ENCODE peak calls at places on chromosomes 13 and 19, in seven cellular contexts. Y is neural progenitor cell, F is fibroblast of lung, H is left lung, R is tibial nerve, X is cardiac muscle cell, A is Panc1. K is an unnamed sample.

GRCh38 chr19:34667349-34668076 is 9.4 kb downstream of the SCGB2B2 start:
- DNase-seq in Y (no peak), F (peak), H (no peak), R (no peak), X (peak), A (no peak), K (peak)

GRCh38 chr13:79297128-79297527 is 108.9 kb downstream of the RBM26 start:
- DNase-seq in Y (no peak), F (no peak), H (no peak), R (no peak), X (no peak), A (no peak), K (no peak)

GRCh38 chr19:49746206-49746958 is 16.7 kb downstream of the TSKS start:
- DNase-seq in Y (peak), F (peak), H (peak), R (no peak), X (peak), A (no peak), K (peak)

GRCh38 chr13:32354040-32354439 is 38.7 kb downstream of the BRCA2 start:
- DNase-seq in Y (no peak), F (no peak), H (no peak), R (no peak), X (no peak), A (no peak), K (no peak)

GRCh38 chr13:101303512-101303911 is 112.8 kb downstream of the NALCN start:
- DNase-seq in Y (no peak), F (no peak), H (no peak), R (no peak), X (no peak), A (no peak), K (no peak)

GRCh38 chr13:40613192-40613818 is 53.1 kb downstream of the FOXO1 start:
- DNase-seq in Y (no peak), F (no peak), H (no peak), R (no peak), X (no peak), A (no peak), K (no peak)

GRCh38 chr13:52450793-52451116 is 321 bp upstream of the VPS36 start:
- DNase-seq in Y (no peak), F (no peak), H (no peak), R (no peak), X (no peak), A (no peak), K (no peak)

GRCh38 chr13:106573855-106574254 is 5.9 kb upstream of the ARGLU1 start:
- DNase-seq in Y (no peak), F (peak), H (peak), R (peak), X (peak), A (no peak), K (no peak)

GRCh38 chr13:24221007-24221406 is 60.5 kb downstream of the SPATA13 start:
- DNase-seq in Y (no peak), F (no peak), H (no peak), R (no peak), X (no peak), A (no peak), K (no peak)

GRCh38 chr13:99217461-99218101 is 16.9 kb downstream of the UBAC2 start:
- DNase-seq in Y (no peak), F (no peak), H (no peak), R (no peak), X (no peak), A (no peak), K (no peak)

GRCh38 chr19:34316741-34317241 is 48.2 kb upstream of the GPI start:
- DNase-seq in Y (no peak), F (peak), H (no peak), R (no peak), X (no peak), A (no peak), K (peak)

GRCh38 chr13:21458457-21458815 is 667 bp downstream of the ZDHHC20 start:
- DNase-seq in Y (peak), F (no peak), H (peak), R (no peak), X (no peak), A (no peak), K (peak)

DNA sequence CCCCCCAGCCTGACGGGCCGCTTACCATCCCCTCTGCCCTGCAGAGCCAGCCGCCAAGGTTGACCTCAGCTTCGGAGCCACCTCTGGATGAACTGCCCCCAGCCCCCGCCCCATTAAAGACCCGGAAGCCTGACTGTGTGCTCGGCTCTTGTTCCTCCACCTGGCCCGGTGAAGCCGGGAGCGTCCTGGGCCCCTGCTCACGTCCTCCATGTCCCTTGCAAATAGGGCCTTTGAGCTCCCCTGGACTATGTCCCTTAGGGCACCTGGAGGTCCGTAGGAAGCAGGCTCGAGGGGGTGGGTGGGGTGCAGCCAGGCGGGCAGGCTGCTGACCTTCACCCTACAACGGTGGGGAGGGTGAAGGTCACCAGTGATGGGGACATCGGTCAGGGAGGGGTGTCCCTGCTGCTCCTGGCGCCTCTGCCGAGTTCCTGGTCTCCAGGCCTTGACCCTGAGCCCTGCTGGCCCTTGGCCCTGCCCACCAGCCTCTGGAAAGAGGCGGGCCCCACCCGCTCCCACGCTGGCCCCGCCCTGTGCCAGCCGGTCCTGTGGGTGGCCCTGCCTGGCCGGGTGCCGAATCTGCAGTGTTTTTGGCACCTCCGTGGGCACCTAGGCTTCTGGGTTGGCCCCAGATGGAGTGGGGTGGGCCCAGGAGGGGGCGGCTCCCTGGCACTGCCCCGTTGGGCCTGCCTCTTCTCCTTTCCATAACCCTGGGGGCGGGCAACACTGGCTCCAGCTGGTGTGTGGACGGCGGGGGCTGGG is 3.3 kb downstream of the ATP5F1D start:
- DNase-seq in Y (no peak), F (no peak), H (peak), R (no peak), X (no peak), A (no peak), K (no peak)
- TF ChIP-seq CTCF in Y (no peak), F (no peak), H (no peak), R (no peak), X (no peak), A (peak), K (no peak)

DNA sequence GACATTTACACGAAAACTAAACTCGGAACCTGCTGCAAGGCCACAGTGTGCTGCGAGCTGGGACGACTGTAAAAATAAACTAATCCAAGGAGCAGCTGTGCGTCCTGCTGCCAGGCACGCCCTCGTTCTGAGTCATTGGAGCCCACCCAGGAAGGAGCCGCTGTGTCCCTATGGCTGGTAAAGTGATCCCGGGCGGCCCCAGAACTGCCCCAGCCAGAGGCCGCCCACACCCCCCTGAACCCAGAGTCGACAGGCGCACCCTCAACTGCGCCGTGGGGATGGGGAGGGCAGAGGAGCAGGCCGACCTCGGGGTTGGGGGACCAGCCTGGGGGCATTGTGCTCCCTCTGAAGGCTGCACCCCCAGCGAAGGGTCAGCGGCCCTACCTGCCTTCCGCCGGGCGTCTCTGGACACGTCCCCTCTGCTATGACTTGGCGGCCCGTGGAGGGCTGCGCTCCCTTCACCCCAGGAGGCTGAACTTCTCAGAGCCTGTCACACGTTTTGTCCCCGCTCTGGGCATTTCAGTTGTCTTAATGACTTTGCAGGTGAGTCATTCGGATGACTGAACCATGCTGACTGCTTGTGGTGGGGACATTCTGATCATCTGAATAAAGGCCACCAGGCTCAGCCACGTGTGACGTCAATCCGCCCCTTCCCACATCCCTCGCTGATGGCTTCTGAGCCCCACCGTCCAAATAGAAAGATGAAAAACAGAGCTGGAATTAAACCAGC is 42.7 kb downstream of the ADPRHL1 start:
- DNase-seq in Y (no peak), F (peak), H (peak), R (no peak), X (no peak), A (peak), K (peak)
- H3K4me3 ChIP-seq in Y (no peak), F (peak), H (no peak), R (no peak), X (no peak), A (no peak), K (peak)

DNA sequence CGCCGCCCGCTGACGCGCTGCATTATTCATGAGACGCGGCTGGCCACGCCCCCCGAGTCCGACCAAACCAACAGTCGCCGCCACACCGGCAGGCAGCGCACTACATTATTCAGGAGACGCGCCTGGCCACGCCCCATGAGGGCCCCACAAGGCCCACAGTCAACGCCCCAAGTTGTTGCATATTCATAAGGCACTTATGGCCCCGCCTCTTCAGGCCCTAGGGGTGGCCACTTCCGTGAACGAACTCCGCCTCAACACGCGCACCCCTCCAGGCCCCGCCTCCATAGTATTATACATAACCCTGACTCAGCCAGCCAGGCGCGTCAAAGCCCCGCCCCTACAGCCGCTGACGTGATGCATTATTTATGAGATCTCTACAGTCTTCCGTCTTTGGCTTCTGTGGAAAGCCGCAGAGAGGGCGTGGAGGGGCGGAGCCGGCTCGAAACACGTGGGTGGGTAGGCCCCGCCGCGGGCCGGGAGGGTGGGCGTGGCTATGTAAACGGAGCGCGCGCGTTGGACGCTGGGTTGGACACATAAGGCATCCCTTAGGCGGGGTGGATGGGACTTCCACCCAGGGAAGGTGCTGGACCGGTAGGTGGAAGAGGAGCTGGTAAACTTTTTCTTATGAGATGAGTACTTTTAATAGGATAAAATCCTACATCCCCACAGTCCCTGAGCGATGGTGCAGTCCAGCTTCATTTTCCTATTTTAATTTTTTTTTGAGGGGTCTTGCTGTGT is 423 bp upstream of the ELL start:
- DNase-seq in Y (peak), F (peak), H (peak), R (peak), X (peak), A (peak), K (peak)
- TF ChIP-seq CTCF in Y (no peak), F (no peak), H (peak), R (peak), X (peak), A (no peak), K (peak)

DNA sequence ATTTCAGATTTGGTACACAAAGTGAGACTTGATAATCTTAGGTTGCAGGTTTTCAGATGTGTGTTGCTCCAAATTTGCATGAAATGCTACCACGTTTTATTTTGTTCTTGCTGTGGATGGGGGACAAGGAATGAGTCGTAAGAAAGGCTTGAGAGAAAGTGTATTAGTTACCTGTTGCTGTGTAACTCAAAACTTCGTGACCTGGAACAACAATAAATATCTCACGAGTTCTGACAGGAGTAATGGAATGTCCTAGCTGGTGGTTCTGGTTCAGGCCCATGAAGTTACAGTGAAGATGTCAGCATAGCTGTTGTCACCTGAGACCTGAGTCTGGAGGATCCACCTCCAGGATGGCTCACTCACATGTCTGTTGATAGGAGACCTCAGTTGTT is 1.2 kb downstream of the ZNF8 start:
- DNase-seq in Y (no peak), F (no peak), H (no peak), R (no peak), X (no peak), A (no peak), K (peak)
- H3K4me3 ChIP-seq in Y (peak), F (peak), H (peak), R (peak), X (peak), A (peak), K (peak)

DNA sequence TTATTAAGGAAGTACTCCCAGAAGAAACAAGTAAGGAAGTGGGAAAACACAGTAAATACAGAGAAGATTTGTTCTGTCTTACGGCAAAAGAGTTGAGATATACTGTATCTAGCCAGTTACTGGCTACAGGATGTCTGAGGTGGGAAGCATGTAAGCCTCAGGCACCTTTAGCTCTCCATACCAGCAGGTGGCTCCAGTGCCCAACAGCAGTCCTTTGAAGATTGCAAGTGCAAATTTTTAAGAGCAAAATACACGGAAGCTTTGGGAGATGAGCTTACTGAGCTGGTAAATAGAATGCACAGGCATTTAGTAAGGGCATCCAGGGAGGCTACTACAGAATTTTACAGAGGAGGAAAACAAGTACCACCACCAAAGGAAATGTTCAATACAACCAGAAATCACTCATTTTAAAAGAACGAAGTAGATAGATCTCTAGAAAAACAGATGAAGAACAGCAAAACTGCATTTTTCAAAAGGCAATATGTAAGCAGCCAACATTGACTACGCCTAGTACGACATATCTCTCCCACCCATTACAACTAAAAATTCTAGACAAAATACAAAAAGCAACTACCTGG is 57.9 kb upstream of the VSTM2B start:
- DNase-seq in Y (peak), F (no peak), H (no peak), R (no peak), X (peak), A (no peak), K (peak)
- TF ChIP-seq CTCF in Y (peak), F (no peak), H (no peak), R (no peak), X (peak), A (peak), K (no peak)

GRCh38 chr13:35954207-35954560 is 177.0 kb downstream of the DCLK1 start:
- DNase-seq in Y (no peak), F (no peak), H (no peak), R (no peak), X (no peak), A (no peak), K (no peak)

GRCh38 chr13:35957174-35957867 is 173.9 kb downstream of the DCLK1 start:
- DNase-seq in Y (no peak), F (peak), H (no peak), R (no peak), X (no peak), A (no peak), K (no peak)

GRCh38 chr13:35956074-35956473 is 175.1 kb downstream of the DCLK1 start:
- DNase-seq in Y (no peak), F (no peak), H (no peak), R (no peak), X (no peak), A (no peak), K (no peak)

GRCh38 chr13:35957996-35958395 is 173.2 kb downstream of the DCLK1 start:
- DNase-seq in Y (no peak), F (no peak), H (no peak), R (no peak), X (no peak), A (no peak), K (no peak)

GRCh38 chr13:35953537-35954206 is 177.5 kb downstream of the DCLK1 start:
- DNase-seq in Y (peak), F (peak), H (peak), R (peak), X (peak), A (no peak), K (peak)
- H3K4me3 ChIP-seq in Y (no peak), F (peak), H (no peak), R (no peak), X (no peak), A (no peak), K (peak)

GRCh38 chr13:62209539-62209938 is 793.9 kb upstream of the PCDH20 start:
- DNase-seq in Y (no peak), F (peak), H (no peak), R (no peak), X (no peak), A (no peak), K (no peak)
- TF ChIP-seq CTCF in Y (no peak), F (no peak), H (no peak), R (no peak), X (no peak), A (no peak), K (no peak)

DNA sequence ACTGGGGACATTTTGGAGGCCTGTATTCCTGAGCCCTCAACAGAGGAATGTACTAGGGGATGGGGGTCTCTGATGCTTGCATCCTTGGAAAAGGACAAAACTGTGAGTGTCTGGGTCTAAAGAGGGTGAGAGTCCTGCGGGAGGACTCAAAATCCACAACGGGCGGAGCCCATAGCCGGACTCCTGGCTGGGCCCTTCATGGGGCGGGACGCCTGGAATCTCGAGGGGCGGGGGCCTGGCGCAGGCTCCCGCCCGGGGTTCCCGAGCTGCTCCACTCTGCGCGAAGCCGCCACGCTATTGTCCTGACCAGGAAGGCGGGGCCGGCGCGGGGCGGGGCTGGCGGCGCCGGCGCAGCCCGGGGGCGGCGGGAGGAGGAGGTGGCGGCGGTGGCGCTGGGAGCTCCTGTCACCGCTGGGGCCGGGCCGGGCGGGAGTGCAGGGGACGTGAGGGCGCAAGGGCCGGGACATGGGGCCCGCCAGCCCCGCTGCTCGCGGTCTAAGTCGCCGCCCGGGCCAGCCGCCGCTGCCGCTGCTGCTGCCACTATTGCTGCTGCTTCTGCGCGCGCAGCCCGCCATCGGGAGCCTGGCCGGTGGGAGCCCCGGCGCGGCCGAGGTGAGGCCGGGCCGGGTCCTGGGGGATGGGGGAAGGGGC is at the start of gene APLP1:
- DNase-seq in Y (peak), F (no peak), H (peak), R (no peak), X (peak), A (no peak), K (no peak)
- H3K4me3 ChIP-seq in Y (peak), F (peak), H (peak), R (peak), X (peak), A (peak), K (peak)

DNA sequence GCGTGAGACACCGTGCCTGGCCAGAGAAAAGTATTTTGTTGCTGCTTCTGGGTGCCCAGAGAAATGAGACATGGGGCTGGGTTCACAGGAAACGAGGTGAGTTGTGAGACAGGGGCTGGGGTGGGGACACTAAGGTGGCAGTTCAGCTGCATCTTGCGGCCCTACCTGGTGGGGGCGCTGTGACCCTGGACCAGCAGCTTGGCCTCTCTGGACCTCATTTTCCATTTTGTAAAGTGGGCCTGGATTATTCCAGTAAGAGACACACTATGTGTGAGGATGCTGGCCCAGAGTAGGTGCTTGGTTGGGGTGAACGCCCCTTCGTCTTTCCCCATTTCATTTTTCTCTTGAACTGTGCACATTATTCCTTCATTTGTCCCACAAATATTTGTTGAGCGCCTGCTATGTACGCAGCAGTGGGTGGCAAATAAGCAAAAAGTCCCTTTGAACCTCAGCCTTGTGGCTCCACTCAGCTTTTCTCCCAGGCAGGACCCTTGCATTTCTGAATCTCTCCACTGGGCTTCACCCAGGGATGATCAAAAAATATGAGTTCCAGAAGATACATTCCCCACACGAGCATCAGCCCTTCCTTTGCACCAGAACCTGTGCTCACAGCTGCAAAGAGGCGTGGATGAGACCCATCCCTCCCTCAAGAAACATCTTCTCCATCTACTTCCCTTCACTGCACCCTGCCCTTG is 26.6 kb upstream of the OR10H1 start:
- DNase-seq in Y (no peak), F (no peak), H (no peak), R (no peak), X (no peak), A (no peak), K (no peak)
- TF ChIP-seq CTCF in Y (no peak), F (no peak), H (no peak), R (no peak), X (no peak), A (peak), K (no peak)